ENCODE peak calls at places on chromosomes 2 and 18, in ten cellular contexts. K is brain microvascular endothelial cell, O is GM12864, F is HFFc6, J is cardiac fibroblast, M is uterus, Y is esophagus squamous epithelium, L is sigmoid colon, Q is left lung, N is fibroblast of mammary gland. Z is an unnamed sample.

GRCh38 chr2:240624011-240624949 is 1.0 kb upstream of the GPR35 start:
- DNase-seq in K (no peak), O (no peak), F (no peak), J (no peak), M (no peak), Y (no peak), L (peak), Q (peak), N (no peak), Z (no peak)

GRCh38 chr2:121263996-121264715 is 20.8 kb downstream of the TFCP2L1 start:
- DNase-seq in K (no peak), O (no peak), F (no peak), J (no peak), M (no peak), Y (no peak), L (peak), Q (no peak), N (no peak), Z (no peak)

GRCh38 chr18:41783065-41783818 is 171.8 kb upstream of the PIK3C3 start:
- DNase-seq in K (no peak), O (no peak), F (no peak), J (no peak), M (no peak), Y (no peak), L (no peak), Q (no peak), N (no peak), Z (no peak)

GRCh38 chr2:207351171-207351570 is 178.6 kb upstream of the CREB1 start:
- DNase-seq in K (no peak), O (no peak), F (no peak), J (no peak), M (no peak), Y (no peak), L (no peak), Q (no peak), N (no peak), Z (no peak)

GRCh38 chr2:218961651-218962570 is 2.4 kb downstream of the CDK5R2 start:
- DNase-seq in K (no peak), O (no peak), F (no peak), J (no peak), M (no peak), Y (no peak), L (no peak), Q (no peak), N (no peak), Z (no peak)

GRCh38 chr2:189369566-189369965 is 71.7 kb upstream of the WDR75 start:
- DNase-seq in K (peak), O (no peak), F (peak), J (peak), M (no peak), Y (no peak), L (no peak), Q (no peak), N (peak), Z (no peak)

GRCh38 chr2:28206786-28207185 is 185.9 kb upstream of the FOSL2 start:
- DNase-seq in K (peak), O (no peak), F (no peak), J (peak), M (no peak), Y (no peak), L (no peak), Q (no peak), N (no peak), Z (no peak)

GRCh38 chr2:99072556-99072955 is 69.0 kb upstream of the C2orf15 start:
- DNase-seq in K (no peak), O (no peak), F (no peak), J (no peak), M (no peak), Y (no peak), L (no peak), Q (no peak), N (no peak), Z (no peak)

GRCh38 chr18:76410033-76410432 is 85.0 kb downstream of the ZNF516 start:
- DNase-seq in K (no peak), O (no peak), F (no peak), J (no peak), M (no peak), Y (no peak), L (no peak), Q (no peak), N (no peak), Z (no peak)

GRCh38 chr18:415627-416612 is 84.6 kb downstream of the COLEC12 start:
- DNase-seq in K (peak), O (no peak), F (peak), J (peak), M (no peak), Y (no peak), L (no peak), Q (no peak), N (peak), Z (no peak)

GRCh38 chr18:21179590-21180220 is 62.3 kb upstream of the GREB1L start:
- DNase-seq in K (peak), O (peak), F (peak), J (peak), M (peak), Y (no peak), L (no peak), Q (no peak), N (peak), Z (no peak)

GRCh38 chr2:67318966-67319590 is 78.1 kb upstream of the ETAA1 start:
- DNase-seq in K (no peak), O (no peak), F (peak), J (no peak), M (no peak), Y (no peak), L (no peak), Q (no peak), N (no peak), Z (no peak)

GRCh38 chr2:239959059-239959971 is 65.8 kb downstream of the NDUFA10 start:
- DNase-seq in K (no peak), O (no peak), F (peak), J (no peak), M (no peak), Y (no peak), L (peak), Q (no peak), N (no peak), Z (no peak)

GRCh38 chr2:67658820-67659219 is 261.7 kb downstream of the ETAA1 start:
- DNase-seq in K (no peak), O (no peak), F (no peak), J (no peak), M (no peak), Y (no peak), L (no peak), Q (no peak), N (no peak), Z (no peak)

GRCh38 chr2:225056330-225057073 is 14.2 kb upstream of the DOCK10 start:
- DNase-seq in K (peak), O (no peak), F (peak), J (peak), M (no peak), Y (no peak), L (no peak), Q (no peak), N (peak), Z (no peak)

DNA sequence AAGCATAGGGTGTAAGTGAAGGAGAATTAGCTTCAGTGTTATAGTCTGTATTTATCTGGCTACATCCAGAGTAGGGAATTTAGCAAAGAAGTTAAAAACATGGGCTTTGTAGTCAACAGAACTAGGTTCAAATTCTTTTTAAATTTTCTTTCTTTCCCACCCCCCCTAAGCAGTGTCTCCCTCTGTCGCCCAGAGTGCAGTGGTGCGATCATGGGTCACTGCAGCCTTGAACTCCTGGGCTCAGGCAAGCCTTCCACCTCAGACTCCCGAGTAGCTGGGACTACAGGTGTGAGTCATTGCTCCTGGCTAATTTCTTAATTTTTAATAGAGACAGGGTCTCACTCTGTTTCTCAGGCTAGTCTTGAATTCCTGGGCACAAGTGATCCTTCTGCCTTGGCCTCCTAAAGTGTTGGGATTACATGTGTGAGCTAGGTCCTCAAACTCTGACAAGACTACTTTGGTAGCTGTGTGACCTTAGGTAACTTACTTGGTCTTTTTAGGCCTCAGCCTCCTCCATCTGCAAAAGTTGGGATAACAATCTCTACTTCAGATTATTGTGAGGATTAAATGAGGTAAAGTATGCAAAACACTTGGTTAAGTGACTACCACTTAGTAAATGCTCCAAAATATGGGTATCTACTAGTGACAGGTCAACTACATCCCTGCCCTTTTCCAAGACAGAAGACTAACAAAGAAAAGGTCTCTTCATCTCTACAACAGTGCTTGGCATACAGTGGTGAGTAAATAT is 17.8 kb downstream of the DOK1 start:
- DNase-seq in K (no peak), O (no peak), F (no peak), J (no peak), M (no peak), Y (no peak), L (no peak), Q (no peak), N (no peak), Z (no peak)
- TF ChIP-seq CTCF in K (no peak), O (peak), F (peak), J (peak), M (no peak), Y (no peak), L (no peak), Q (no peak), N (peak), Z (no peak)

GRCh38 chr2:95077893-95078603 is 43.6 kb downstream of the MRPS5 start:
- DNase-seq in K (no peak), O (no peak), F (no peak), J (no peak), M (no peak), Y (no peak), L (no peak), Q (no peak), N (no peak), Z (no peak)

GRCh38 chr2:95077521-95077807 is 44.1 kb downstream of the MRPS5 start:
- DNase-seq in K (no peak), O (no peak), F (no peak), J (peak), M (no peak), Y (no peak), L (no peak), Q (no peak), N (no peak), Z (no peak)

GRCh38 chr2:95074663-95075439 is 46.8 kb downstream of the MRPS5 start:
- DNase-seq in K (no peak), O (no peak), F (no peak), J (no peak), M (no peak), Y (no peak), L (no peak), Q (peak), N (no peak), Z (no peak)

GRCh38 chr2:95075440-95075885 is 46.1 kb downstream of the MRPS5 start:
- DNase-seq in K (no peak), O (no peak), F (no peak), J (no peak), M (no peak), Y (no peak), L (no peak), Q (no peak), N (no peak), Z (no peak)

GRCh38 chr2:95076705-95077520 is 44.7 kb downstream of the MRPS5 start:
- DNase-seq in K (peak), O (no peak), F (peak), J (peak), M (peak), Y (no peak), L (peak), Q (peak), N (peak), Z (no peak)
- TF ChIP-seq CTCF in K (peak), O (peak), F (peak), J (peak), M (peak), Y (peak), L (peak), Q (peak), N (peak), Z (peak)

DNA sequence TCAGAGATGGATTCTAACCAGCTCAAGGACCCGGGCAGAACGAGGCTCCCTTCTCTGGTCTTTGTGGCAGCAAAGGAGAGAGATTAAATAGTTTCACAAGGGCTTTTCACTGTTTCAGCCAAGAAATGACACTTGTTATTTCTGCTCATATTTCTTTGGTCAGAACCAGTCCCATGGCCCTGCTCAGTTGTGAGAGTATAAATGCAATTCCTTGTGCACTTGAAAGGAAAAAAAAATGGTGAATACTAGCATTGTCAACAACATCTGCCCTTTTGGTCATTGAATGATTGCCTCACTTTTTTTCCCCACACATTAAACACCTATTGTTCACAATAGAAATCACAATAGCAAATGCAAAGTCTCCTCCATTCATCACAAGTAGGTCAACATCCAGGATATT is 104.4 kb downstream of the RDH14 start:
- DNase-seq in K (no peak), O (no peak), F (no peak), J (peak), M (no peak), Y (no peak), L (no peak), Q (no peak), N (no peak), Z (no peak)
- TF ChIP-seq CTCF in K (no peak), O (no peak), F (no peak), J (no peak), M (no peak), Y (no peak), L (no peak), Q (no peak), N (no peak), Z (no peak)

DNA sequence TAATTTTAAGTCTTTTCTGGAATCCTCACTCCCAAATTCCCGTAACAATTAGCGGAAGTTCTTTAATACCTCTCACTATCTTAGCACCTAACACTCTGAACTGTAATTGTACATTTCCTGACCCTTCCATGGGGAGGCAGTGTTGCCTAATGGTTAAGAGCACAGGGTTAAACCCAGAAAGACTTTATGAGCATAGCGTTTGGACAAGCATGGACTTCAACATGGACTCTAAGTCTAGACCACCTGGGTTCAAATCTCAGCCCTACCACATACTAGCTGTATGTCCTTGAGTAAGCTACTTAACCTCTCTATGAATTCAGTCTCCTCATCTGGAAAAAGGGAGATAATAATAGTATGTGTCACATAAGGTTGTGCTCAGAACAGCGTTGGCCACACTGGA is 13.0 kb downstream of the ANTXR1 start:
- DNase-seq in K (peak), O (no peak), F (peak), J (peak), M (no peak), Y (no peak), L (no peak), Q (no peak), N (peak), Z (no peak)
- TF ChIP-seq CTCF in K (peak), O (peak), F (peak), J (peak), M (no peak), Y (peak), L (no peak), Q (peak), N (peak), Z (peak)

DNA sequence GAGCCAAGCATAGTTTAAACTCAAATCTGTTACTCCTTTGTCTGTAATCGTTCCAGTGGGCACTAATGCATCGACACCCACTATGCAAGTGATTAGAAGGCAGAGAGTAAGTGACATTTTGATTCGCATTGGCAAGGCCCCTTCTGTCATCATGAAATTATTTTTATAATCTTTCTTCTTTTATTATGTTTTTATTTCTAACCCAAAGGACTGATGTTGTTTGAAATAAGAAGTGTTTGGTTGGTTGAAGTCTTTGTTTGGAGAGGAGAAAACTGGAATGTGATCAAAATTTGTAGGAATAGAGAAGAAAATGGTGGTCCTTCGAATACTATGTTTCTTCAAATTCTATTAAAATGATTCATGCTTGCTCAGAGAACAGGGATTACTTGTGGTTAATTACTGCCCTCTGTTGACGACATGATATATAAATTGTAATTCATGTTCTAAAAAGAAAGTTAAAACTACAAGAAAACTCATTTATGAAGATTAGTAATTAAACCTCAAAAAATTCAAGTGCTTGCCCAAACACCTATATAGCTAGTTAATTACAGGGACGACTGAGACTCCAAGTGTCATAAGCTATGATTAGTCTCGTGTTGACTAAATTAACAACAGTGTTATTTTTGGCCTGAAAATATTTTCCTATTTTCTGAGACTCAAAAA is 26.4 kb upstream of the TFPI start:
- DNase-seq in K (no peak), O (no peak), F (peak), J (peak), M (no peak), Y (no peak), L (no peak), Q (no peak), N (peak), Z (no peak)
- TF ChIP-seq CTCF in K (no peak), O (peak), F (peak), J (peak), M (no peak), Y (peak), L (no peak), Q (peak), N (peak), Z (peak)

DNA sequence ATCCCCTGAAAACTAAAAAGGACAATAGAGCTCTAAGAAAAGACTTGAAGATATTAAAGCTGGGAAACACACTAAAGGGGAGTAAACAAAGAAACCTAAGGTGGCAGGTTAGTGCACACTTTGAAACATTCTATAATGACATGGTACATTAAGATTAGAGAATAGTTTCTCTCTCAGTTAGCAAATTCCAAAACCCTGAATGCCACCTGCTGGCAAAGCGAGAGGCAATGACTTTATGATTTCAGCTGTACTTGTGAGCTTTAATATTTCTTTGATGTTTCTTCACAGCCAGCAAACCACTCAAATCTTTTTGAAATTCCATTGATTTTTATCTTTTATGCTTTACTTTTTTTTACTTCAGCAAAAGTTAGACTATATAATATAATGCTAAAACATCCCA is 86.3 kb downstream of the LRP2 start:
- DNase-seq in K (no peak), O (no peak), F (no peak), J (peak), M (no peak), Y (no peak), L (no peak), Q (no peak), N (peak), Z (no peak)
- TF ChIP-seq CTCF in K (peak), O (peak), F (no peak), J (no peak), M (no peak), Y (no peak), L (no peak), Q (no peak), N (no peak), Z (no peak)

Z was measured in AG04449.